ENCODE peak calls at places on chromosome 6, in four cellular contexts. One of them, this sample, is unnamed.

GRCh38 chr6:55327169-55327568 is at the start of gene GFRAL:
- DNase-seq in GOT3: no peak
- DNase-seq in mucosa of descending colon: no peak
- DNase-seq in ovary: no peak
- DNase-seq in this sample: no peak

GRCh38 chr6:149079911-149080501 is 237.5 kb upstream of the TAB2 start:
- DNase-seq in GOT3: no peak
- DNase-seq in mucosa of descending colon: no peak
- DNase-seq in ovary: peak
- DNase-seq in this sample: no peak

GRCh38 chr6:84752118-84752850 is 12.1 kb downstream of the TBX18 start:
- DNase-seq in GOT3: no peak
- DNase-seq in mucosa of descending colon: no peak
- DNase-seq in ovary: no peak
- DNase-seq in this sample: no peak

GRCh38 chr6:24576452-24576851 is 69.5 kb downstream of the KIAA0319 start:
- DNase-seq in GOT3: no peak
- DNase-seq in mucosa of descending colon: no peak
- DNase-seq in ovary: no peak
- DNase-seq in this sample: no peak

GRCh38 chr6:137692806-137693205 is 174.3 kb upstream of the TNFAIP3 start:
- DNase-seq in GOT3: no peak
- DNase-seq in mucosa of descending colon: no peak
- DNase-seq in ovary: no peak
- DNase-seq in this sample: no peak

GRCh38 chr6:125307150-125307838 is 5.5 kb upstream of the HDDC2 start:
- DNase-seq in GOT3: no peak
- DNase-seq in mucosa of descending colon: no peak
- DNase-seq in ovary: no peak
- DNase-seq in this sample: no peak

GRCh38 chr6:121430514-121431460 is 4.7 kb upstream of the GJA1 start:
- DNase-seq in GOT3: no peak
- DNase-seq in mucosa of descending colon: no peak
- DNase-seq in ovary: no peak
- DNase-seq in this sample: peak

GRCh38 chr6:130872250-130873095 is 45.3 kb downstream of the SMLR1 start:
- DNase-seq in GOT3: no peak
- DNase-seq in mucosa of descending colon: peak
- DNase-seq in ovary: peak
- DNase-seq in this sample: peak

GRCh38 chr6:80433666-80434025 is 327.2 kb downstream of the BCKDHB start:
- DNase-seq in GOT3: no peak
- DNase-seq in mucosa of descending colon: no peak
- DNase-seq in ovary: no peak
- DNase-seq in this sample: no peak

GRCh38 chr6:143556529-143556928 is 45.0 kb upstream of the FUCA2 start:
- DNase-seq in GOT3: no peak
- DNase-seq in mucosa of descending colon: no peak
- DNase-seq in ovary: no peak
- DNase-seq in this sample: no peak

GRCh38 chr6:95286874-95287273 is 290.5 kb upstream of the MANEA start:
- DNase-seq in GOT3: no peak
- DNase-seq in mucosa of descending colon: no peak
- DNase-seq in ovary: no peak
- DNase-seq in this sample: no peak

GRCh38 chr6:38588631-38589366 is 50.9 kb downstream of the BTBD9 start:
- DNase-seq in GOT3: no peak
- DNase-seq in mucosa of descending colon: no peak
- DNase-seq in ovary: no peak
- DNase-seq in this sample: no peak

GRCh38 chr6:17984822-17985660 is 2.4 kb downstream of the KIF13A start:
- DNase-seq in GOT3: no peak
- DNase-seq in mucosa of descending colon: no peak
- DNase-seq in ovary: no peak
- DNase-seq in this sample: no peak

GRCh38 chr6:132070356-132070755 is 119.2 kb upstream of the CCN2 start:
- DNase-seq in GOT3: no peak
- DNase-seq in mucosa of descending colon: no peak
- DNase-seq in ovary: no peak
- DNase-seq in this sample: no peak

GRCh38 chr6:69007781-69008180 is 372.7 kb downstream of the ADGRB3 start:
- DNase-seq in GOT3: no peak
- DNase-seq in mucosa of descending colon: no peak
- DNase-seq in ovary: no peak
- DNase-seq in this sample: no peak

GRCh38 chr6:114052141-114052540 is 81.2 kb upstream of the HDAC2 start:
- DNase-seq in GOT3: no peak
- DNase-seq in mucosa of descending colon: no peak
- DNase-seq in ovary: no peak
- DNase-seq in this sample: no peak

GRCh38 chr6:14217728-14218637 is 100.4 kb downstream of the CD83 start:
- DNase-seq in GOT3: no peak
- DNase-seq in mucosa of descending colon: peak
- DNase-seq in ovary: no peak
- DNase-seq in this sample: no peak

GRCh38 chr6:3849681-3850450 is 693 bp downstream of the FAM50B start:
- DNase-seq in GOT3: no peak
- DNase-seq in mucosa of descending colon: peak
- DNase-seq in ovary: peak
- DNase-seq in this sample: no peak